ENCODE peak calls at places on chromosomes 5 and 9, in six cellular contexts. A is stimulated activated naive CD8-positive, alpha-beta T cell treated with anti-CD3 and anti-CD28 coated beads, Interleukin-15, Interleukin-2, amounts not matched to agents 100 U/mL and 50 U/mL, for 24 hours; K is Peyer's patch; U is Ammon's horn; E is CD8-positive, alpha-beta T cell; Y is GM23248. X is an unnamed sample.

GRCh38 chr9:135468866-135469521 is 10.6 kb upstream of the PPP1R26 start:
- DNase-seq in A (peak; percentile 55), K (no peak), U (no peak), E (no peak), Y (peak; percentile 72), X (no peak)

GRCh38 chr5:115873392-115873791 is 31.7 kb downstream of the AP3S1 start:
- DNase-seq in A (no peak), K (no peak), U (no peak), E (no peak), Y (peak; percentile 20), X (no peak)

GRCh38 chr9:22683393-22684075 is 236.9 kb downstream of the DMRTA1 start:
- DNase-seq in A (no peak), K (no peak), U (no peak), E (no peak), Y (peak; percentile 93), X (no peak)

GRCh38 chr5:39599721-39600431 is 175.1 kb upstream of the DAB2 start:
- DNase-seq in A (no peak), K (no peak), U (no peak), E (no peak), Y (peak; percentile 76), X (no peak)

GRCh38 chr5:5598547-5599113 is 176.2 kb downstream of the ICE1 start:
- DNase-seq in A (no peak), K (no peak), U (no peak), E (no peak), Y (no peak), X (no peak)

GRCh38 chr5:149550267-149550582 is 1.0 kb downstream of the CSNK1A1 start:
- DNase-seq in A (peak; percentile 15), K (no peak), U (peak; percentile 15), E (no peak), Y (peak; percentile 90), X (no peak)

GRCh38 chr9:75937859-75938258 is 47.4 kb downstream of the PCSK5 start:
- DNase-seq in A (no peak), K (no peak), U (no peak), E (no peak), Y (no peak), X (no peak)

GRCh38 chr9:98222885-98223640 is 30.6 kb upstream of the CORO2A start:
- DNase-seq in A (no peak), K (no peak), U (no peak), E (no peak), Y (peak; percentile 98), X (no peak)

GRCh38 chr5:17831279-17831678 is 197.0 kb downstream of the TAF11L14 start:
- DNase-seq in A (no peak), K (no peak), U (no peak), E (no peak), Y (no peak), X (no peak)

GRCh38 chr9:131227112-131228058 is 48.9 kb downstream of the FAM78A start:
- DNase-seq in A (no peak), K (no peak), U (no peak), E (no peak), Y (no peak), X (no peak)

GRCh38 chr5:137995747-137996123 is 37.1 kb downstream of the FAM13B start:
- DNase-seq in A (no peak), K (no peak), U (no peak), E (no peak), Y (no peak), X (no peak)

GRCh38 chr5:141223112-141223783 is at the start of gene PCDHB14:
- DNase-seq in A (no peak), K (no peak), U (peak; percentile 28), E (no peak), Y (peak; percentile 70), X (no peak)

GRCh38 chr5:143527808-143528207 is 124.3 kb upstream of the NR3C1 start:
- DNase-seq in A (no peak), K (no peak), U (no peak), E (no peak), Y (peak; percentile 58), X (no peak)

GRCh38 chr9:69342769-69343168 is 17.8 kb downstream of the ENTREP1 start:
- DNase-seq in A (no peak), K (no peak), U (no peak), E (no peak), Y (no peak), X (no peak)

GRCh38 chr5:34584165-34584564 is 72.0 kb upstream of the RAI14 start:
- DNase-seq in A (no peak), K (no peak), U (no peak), E (no peak), Y (no peak), X (no peak)

GRCh38 chr9:17134396-17134842 is 421 bp upstream of the CNTLN start:
- DNase-seq in A (no peak), K (no peak), U (no peak), E (no peak), Y (peak; percentile 57), X (no peak)

GRCh38 chr5:72273547-72273946 is 46.5 kb downstream of the MRPS27 start:
- DNase-seq in A (no peak), K (no peak), U (no peak), E (no peak), Y (no peak), X (no peak)

GRCh38 chr9:111839387-111839786 is 44.6 kb upstream of the SHOC1 start:
- DNase-seq in A (no peak), K (no peak), U (no peak), E (no peak), Y (peak; percentile 47), X (no peak)

GRCh38 chr9:134563397-134563796 is 78.2 kb upstream of the COL5A1 start:
- DNase-seq in A (no peak), K (no peak), U (no peak), E (no peak), Y (no peak), X (peak; percentile 42)

GRCh38 chr9:17063535-17064135 is 71.2 kb upstream of the CNTLN start:
- DNase-seq in A (no peak), K (no peak), U (peak; percentile 58), E (no peak), Y (peak; percentile 74), X (no peak)

GRCh38 chr9:16915126-16915831 is 44.8 kb upstream of the BNC2 start:
- DNase-seq in A (no peak), K (no peak), U (peak; percentile 10), E (no peak), Y (peak; percentile 54), X (no peak)

GRCh38 chr9:105053209-105053652 is 125.3 kb upstream of the ABCA1 start:
- DNase-seq in A (peak; percentile 62), K (no peak), U (no peak), E (no peak), Y (peak; percentile 87), X (no peak)

GRCh38 chr5:146667633-146668032 is 151.6 kb upstream of the GPR151 start:
- DNase-seq in A (no peak), K (no peak), U (peak; percentile 75), E (no peak), Y (peak; percentile 70), X (no peak)

GRCh38 chr5:91884036-91884435 is 500.9 kb upstream of the ARRDC3 start:
- DNase-seq in A (no peak), K (no peak), U (no peak), E (no peak), Y (no peak), X (no peak)

GRCh38 chr5:133703935-133704334 is 91.6 kb upstream of the FSTL4 start:
- DNase-seq in A (no peak), K (no peak), U (no peak), E (no peak), Y (no peak), X (no peak)

GRCh38 chr5:95148453-95148852 is 136.4 kb downstream of the MCTP1 start:
- DNase-seq in A (no peak), K (no peak), U (no peak), E (no peak), Y (no peak), X (no peak)

GRCh38 chr9:120443489-120443888 is 136.5 kb downstream of the CDK5RAP2 start:
- DNase-seq in A (no peak), K (no peak), U (no peak), E (no peak), Y (peak; percentile 45), X (no peak)

GRCh38 chr5:143952809-143953208 is 140.8 kb downstream of the HMHB1 start:
- DNase-seq in A (no peak), K (no peak), U (no peak), E (no peak), Y (no peak), X (no peak)

GRCh38 chr9:130199605-130200004 is 27.4 kb downstream of the NCS1 start:
- DNase-seq in A (no peak), K (no peak), U (no peak), E (no peak), Y (peak; percentile 44), X (no peak)

GRCh38 chr5:127909078-127909477 is 174.5 kb upstream of the SLC12A2 start:
- DNase-seq in A (peak; percentile 5), K (no peak), U (peak; percentile 24), E (no peak), Y (peak; percentile 64), X (no peak)

GRCh38 chr9:90444609-90445008 is 198.0 kb downstream of the DIRAS2 start:
- DNase-seq in A (no peak), K (no peak), U (no peak), E (no peak), Y (no peak), X (no peak)

GRCh38 chr9:101354765-101355708 is 29.8 kb downstream of the BAAT start:
- DNase-seq in A (no peak), K (peak; percentile 58), U (no peak), E (no peak), Y (no peak), X (no peak)

GRCh38 chr9:118170032-118170955 is 466.1 kb downstream of the TLR4 start:
- DNase-seq in A (no peak), K (no peak), U (peak; percentile 92), E (no peak), Y (peak; percentile 69), X (no peak)

GRCh38 chr5:150180241-150181027 is 9.4 kb upstream of the SLC6A7 start:
- DNase-seq in A (no peak), K (peak; percentile 77), U (peak; percentile 82), E (no peak), Y (peak; percentile 45), X (no peak)